ENCODE peak calls at places on chromosomes 4 and X, in ten cellular contexts. A is left ventricle myocardium inferior; K is tibial nerve; O is thyroid gland; R is IMR-90; C is CD8-positive, alpha-beta T cell; W is colonic mucosa; B is endothelial cell of umbilical vein; T is PC-3; X is stomach. Y is an unnamed sample.

GRCh38 chrX:131397891-131398290 is 108.8 kb upstream of the IGSF1 start:
- DNase-seq in A (no peak), K (no peak), O (no peak), R (no peak), C (no peak), W (no peak), B (no peak), T (no peak), X (no peak), Y (no peak)

GRCh38 chr4:96186593-96186992 is 346.7 kb downstream of the PDHA2 start:
- DNase-seq in A (no peak), K (no peak), O (no peak), R (no peak), C (no peak), W (no peak), B (no peak), T (no peak), X (no peak), Y (no peak)

GRCh38 chr4:8560265-8561047 is 19.7 kb upstream of the GPR78 start:
- DNase-seq in A (no peak), K (no peak), O (no peak), R (no peak), C (no peak), W (no peak), B (no peak), T (peak; percentile 82), X (no peak), Y (no peak)

GRCh38 chr4:148235809-148236208 is 206.4 kb downstream of the NR3C2 start:
- DNase-seq in A (no peak), K (no peak), O (no peak), R (no peak), C (no peak), W (no peak), B (no peak), T (no peak), X (no peak), Y (no peak)

GRCh38 chrX:71111141-71111843 is at the start of gene IL2RG:
- DNase-seq in A (no peak), K (no peak), O (peak; percentile 10), R (no peak), C (peak; percentile 87), W (peak; percentile 70), B (no peak), T (peak; percentile 7), X (peak; percentile 46), Y (no peak)

GRCh38 chrX:16484338-16484737 is 165.6 kb upstream of the S100G start:
- DNase-seq in A (no peak), K (no peak), O (no peak), R (peak; percentile 97), C (peak; percentile 41), W (no peak), B (peak; percentile 69), T (peak; percentile 95), X (no peak), Y (no peak)

GRCh38 chrX:22060451-22060940 is 28.4 kb downstream of the PHEX start:
- DNase-seq in A (no peak), K (no peak), O (no peak), R (peak; percentile 55), C (no peak), W (no peak), B (peak; percentile 6), T (peak; percentile 79), X (no peak), Y (no peak)

GRCh38 chr4:8547108-8547911 is 32.9 kb upstream of the GPR78 start:
- DNase-seq in A (no peak), K (no peak), O (peak; percentile 34), R (peak; percentile 51), C (no peak), W (no peak), B (no peak), T (peak; percentile 85), X (no peak), Y (no peak)

GRCh38 chr4:38928886-38929285 is 61.3 kb downstream of the FAM114A1 start:
- DNase-seq in A (no peak), K (no peak), O (no peak), R (no peak), C (no peak), W (no peak), B (no peak), T (no peak), X (no peak), Y (no peak)

GRCh38 chrX:131778269-131779218 is 234.7 kb downstream of the OR13H1 start:
- DNase-seq in A (no peak), K (no peak), O (no peak), R (peak; percentile 76), C (no peak), W (peak; percentile 88), B (no peak), T (peak; percentile 25), X (peak; percentile 77), Y (no peak)

GRCh38 chr4:86596802-86597201 is 2.7 kb downstream of the PTPN13 start:
- DNase-seq in A (no peak), K (no peak), O (no peak), R (peak; percentile 70), C (no peak), W (no peak), B (no peak), T (peak; percentile 28), X (no peak), Y (no peak)

GRCh38 chr4:153232768-153233167 is 28.5 kb downstream of the TRIM2 start:
- DNase-seq in A (peak; percentile 52), K (no peak), O (peak; percentile 69), R (no peak), C (no peak), W (peak; percentile 68), B (no peak), T (peak; percentile 38), X (peak; percentile 50), Y (peak; percentile 44)

GRCh38 chr4:182201871-182202270 is 41.3 kb upstream of the TENM3 start:
- DNase-seq in A (no peak), K (no peak), O (peak; percentile 51), R (peak; percentile 52), C (no peak), W (no peak), B (no peak), T (no peak), X (no peak), Y (no peak)

GRCh38 chrX:150203249-150203647 is 159.9 kb upstream of the MAMLD1 start:
- DNase-seq in A (no peak), K (no peak), O (no peak), R (no peak), C (no peak), W (no peak), B (no peak), T (no peak), X (no peak), Y (no peak)

GRCh38 chrX:115940888-115941332 is 229.6 kb upstream of the AGTR2 start:
- DNase-seq in A (no peak), K (peak; percentile 24), O (peak; percentile 75), R (peak; percentile 45), C (no peak), W (peak; percentile 88), B (peak; percentile 0), T (peak; percentile 81), X (peak; percentile 88), Y (peak; percentile 51)

DNA sequence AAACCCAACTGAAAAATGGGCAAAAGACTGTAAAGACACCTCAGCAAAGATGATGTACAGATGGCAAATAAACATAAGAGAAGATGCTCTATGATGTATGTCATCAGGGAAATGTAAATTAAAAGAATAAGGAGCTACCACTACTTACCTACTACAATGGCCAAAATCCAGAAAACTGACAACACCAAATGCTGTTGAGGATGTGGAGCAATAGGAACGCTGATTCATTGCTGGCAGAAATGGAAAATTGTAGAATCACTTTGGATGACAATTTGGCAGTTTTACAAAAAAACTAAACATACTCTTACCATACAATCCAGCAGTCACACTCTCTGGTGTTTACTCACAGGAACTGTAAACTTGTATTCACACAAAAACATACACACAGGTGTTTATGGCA is 222.3 kb upstream of the LDB2 start:
- DNase-seq in A (no peak), K (no peak), O (no peak), R (peak; percentile 18), C (no peak), W (no peak), B (no peak), T (no peak), X (no peak), Y (no peak)
- H3K4me1 ChIP-seq in A (no peaks in the 10 kb centered on the region), K (no peaks in the 10 kb centered on the region), O (no peaks in the 10 kb centered on the region), R (no peaks in the 10 kb centered on the region), C (no peaks in the 10 kb centered on the region), W (no peaks in the 10 kb centered on the region), B (no peaks in the 10 kb centered on the region), T (no peaks in the 10 kb centered on the region), X (no peaks in the 10 kb centered on the region), Y (no peaks in the 10 kb centered on the region)

GRCh38 chr4:5719329-5720055 is 8.5 kb downstream of the EVC start:
- DNase-seq in A (no peak), K (no peak), O (no peak), R (peak; percentile 26), C (no peak), W (no peak), B (peak; percentile 21), T (no peak), X (no peak), Y (no peak)
- TF ChIP-seq CTCF in A (no peak), K (no peak), O (no peak), R (peak; percentile 2), C (no peak), W (no peak), B (no peak), T (no peak), X (no peak), Y (no peak)

GRCh38 chr4:40199999-40200880 is 3.4 kb downstream of the RHOH start:
- DNase-seq in A (no peak), K (no peak), O (no peak), R (peak; percentile 23), C (peak; percentile 67), W (no peak), B (no peak), T (no peak), X (peak; percentile 43), Y (no peak)
- H3K4me1 ChIP-seq in A (no peaks in the 10 kb centered on the region), K (no peaks in the 10 kb centered on the region), O (no peaks in the 10 kb centered on the region), R (no peaks in the 10 kb centered on the region), C (peaks cover 25% of the 10 kb centered on the region), W (no peaks in the 10 kb centered on the region), B (peaks cover 4% of the 10 kb centered on the region), T (peaks cover 14% of the 10 kb centered on the region), X (no peaks in the 10 kb centered on the region), Y (no peaks in the 10 kb centered on the region)

GRCh38 chr4:172142331-172142738 is 329.1 kb downstream of the GALNTL6 start:
- DNase-seq in A (no peak), K (no peak), O (no peak), R (peak; percentile 22), C (no peak), W (no peak), B (peak; percentile 4), T (peak; percentile 26), X (no peak), Y (no peak)

GRCh38 chr4:172149329-172149728 is 336.1 kb downstream of the GALNTL6 start:
- DNase-seq in A (no peak), K (no peak), O (no peak), R (no peak), C (no peak), W (no peak), B (no peak), T (no peak), X (no peak), Y (no peak)

GRCh38 chr4:172141025-172141424 is 327.8 kb downstream of the GALNTL6 start:
- DNase-seq in A (no peak), K (no peak), O (no peak), R (no peak), C (no peak), W (no peak), B (no peak), T (no peak), X (no peak), Y (no peak)

GRCh38 chr4:172147702-172148101 is 334.5 kb downstream of the GALNTL6 start:
- DNase-seq in A (no peak), K (no peak), O (no peak), R (no peak), C (no peak), W (no peak), B (no peak), T (peak; percentile 42), X (no peak), Y (no peak)

GRCh38 chr4:172143605-172144314 is 330.6 kb downstream of the GALNTL6 start:
- DNase-seq in A (no peak), K (no peak), O (no peak), R (no peak), C (no peak), W (no peak), B (peak; percentile 6), T (no peak), X (no peak), Y (no peak)
- TF ChIP-seq CTCF in A (no peak), K (no peak), O (no peak), R (no peak), C (no peak), W (no peak), B (no peak), T (no peak), X (no peak), Y (no peak)